ENCODE peak calls at places on chromosomes 13 and 19, in five cellular contexts. One of them, this sample, is unnamed.

GRCh38 chr19:6616011-6616410 is 25.1 kb upstream of the CD70 start:
- DNase-seq in K562: no peak
- DNase-seq in GM12878: no peak
- DNase-seq in A549: no peak
- DNase-seq in HepG2: no peak
- DNase-seq in this sample: no peak

GRCh38 chr13:40438999-40439797 is 227.2 kb downstream of the FOXO1 start:
- DNase-seq in GM12878: no peak
- DNase-seq in A549: no peak
- DNase-seq in HepG2: no peak
- DNase-seq in K562: no peak
- DNase-seq in this sample: no peak

GRCh38 chr13:41216160-41216559 is 21.8 kb upstream of the KBTBD7 start:
- DNase-seq in HepG2: peak
- DNase-seq in A549: no peak
- DNase-seq in K562: no peak
- DNase-seq in GM12878: no peak
- DNase-seq in this sample: no peak

GRCh38 chr13:39835253-39835652 is 179.8 kb downstream of the COG6 start:
- DNase-seq in GM12878: no peak
- DNase-seq in K562: no peak
- DNase-seq in A549: no peak
- DNase-seq in HepG2: no peak
- DNase-seq in this sample: no peak

GRCh38 chr19:2613507-2614295 is 88.8 kb downstream of the GNG7 start:
- DNase-seq in A549: peak
- DNase-seq in HepG2: no peak
- DNase-seq in K562: peak
- DNase-seq in GM12878: no peak
- DNase-seq in this sample: no peak

GRCh38 chr13:27533155-27533643 is 82.8 kb upstream of the MTIF3 start:
- DNase-seq in HepG2: peak
- DNase-seq in K562: peak
- DNase-seq in A549: peak
- DNase-seq in GM12878: no peak
- DNase-seq in this sample: peak

GRCh38 chr19:16372065-16372915 is 47.7 kb downstream of the KLF2 start:
- DNase-seq in GM12878: no peak
- DNase-seq in HepG2: no peak
- DNase-seq in K562: no peak
- DNase-seq in A549: no peak
- DNase-seq in this sample: no peak

GRCh38 chr19:53898680-53899341 is 10.3 kb upstream of the CACNG7 start:
- DNase-seq in A549: peak
- DNase-seq in K562: peak
- DNase-seq in HepG2: no peak
- DNase-seq in GM12878: no peak
- DNase-seq in this sample: peak

GRCh38 chr13:76822691-76823267 is 63.4 kb downstream of the KCTD12 start:
- DNase-seq in GM12878: no peak
- DNase-seq in HepG2: no peak
- DNase-seq in K562: no peak
- DNase-seq in A549: peak
- DNase-seq in this sample: no peak

GRCh38 chr19:7986321-7987083 is 18.9 kb downstream of the ELAVL1 start:
- DNase-seq in K562: no peak
- DNase-seq in GM12878: no peak
- DNase-seq in HepG2: no peak
- DNase-seq in A549: peak
- DNase-seq in this sample: no peak

GRCh38 chr19:20044663-20045062 is 5.4 kb upstream of the ZNF682 start:
- DNase-seq in HepG2: no peak
- DNase-seq in A549: no peak
- DNase-seq in K562: no peak
- DNase-seq in GM12878: no peak
- DNase-seq in this sample: no peak

DNA sequence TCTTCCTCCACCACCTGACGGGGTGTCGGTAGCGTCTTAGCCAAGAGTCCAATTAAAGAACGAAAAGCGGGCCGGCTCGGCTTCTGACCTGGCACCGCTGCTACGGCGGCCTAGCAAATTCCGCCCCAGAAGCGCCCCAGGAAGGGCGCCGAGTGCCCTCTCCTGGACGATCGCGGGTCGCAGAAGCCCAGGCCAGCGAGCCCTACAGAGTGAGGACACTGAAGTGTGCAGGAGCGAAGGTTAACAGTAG is 1.1 kb upstream of the KMT2B start:
- DNase-seq in GM12878: no peak
- DNase-seq in HepG2: no peak
- DNase-seq in K562: no peak
- DNase-seq in A549: no peak
- DNase-seq in this sample: no peak
- TF ChIP-seq RFX5 in GM12878: no peak
- TF ChIP-seq RFX5 in HepG2: no peak
- TF ChIP-seq RFX5 in K562: no peak
- TF ChIP-seq RFX5 in A549: no peak
- TF ChIP-seq RFX5 in this sample: no peak

GRCh38 chr13:72694314-72694713 is 33.1 kb downstream of the MZT1 start:
- DNase-seq in A549: no peak
- DNase-seq in HepG2: no peak
- DNase-seq in K562: no peak
- DNase-seq in GM12878: no peak
- DNase-seq in this sample: no peak

GRCh38 chr13:72692884-72693514 is 34.4 kb downstream of the MZT1 start:
- DNase-seq in A549: no peak
- DNase-seq in HepG2: no peak
- DNase-seq in GM12878: no peak
- DNase-seq in K562: no peak
- DNase-seq in this sample: no peak

GRCh38 chr13:72693832-72694231 is 33.6 kb downstream of the MZT1 start:
- DNase-seq in GM12878: no peak
- DNase-seq in HepG2: no peak
- DNase-seq in A549: no peak
- DNase-seq in K562: no peak
- DNase-seq in this sample: no peak

GRCh38 chr13:72698164-72698563 is 29.3 kb downstream of the MZT1 start:
- DNase-seq in HepG2: no peak
- DNase-seq in K562: no peak
- DNase-seq in GM12878: no peak
- DNase-seq in A549: no peak
- DNase-seq in this sample: no peak

DNA sequence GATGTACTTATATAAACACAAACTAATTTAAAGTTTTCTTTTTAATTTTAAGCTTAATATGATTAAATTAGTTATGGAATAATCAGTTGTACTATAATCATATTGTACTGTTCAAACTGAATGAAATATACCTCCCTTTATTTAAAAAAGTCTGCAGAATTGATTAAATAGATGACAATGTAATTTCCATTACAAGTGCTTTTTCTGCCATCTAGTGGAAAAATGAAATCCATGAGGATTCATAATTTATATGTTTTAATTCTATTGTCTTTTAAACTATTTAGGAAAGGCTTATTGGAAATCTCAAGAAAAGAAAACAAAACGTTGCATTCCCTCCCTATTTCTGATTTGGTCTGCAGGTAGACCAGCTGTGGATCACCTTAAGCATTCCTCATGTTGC is 30.8 kb downstream of the MZT1 start:
- DNase-seq in HepG2: no peak
- DNase-seq in GM12878: no peak
- DNase-seq in K562: no peak
- DNase-seq in A549: peak
- DNase-seq in this sample: no peak
- TF ChIP-seq HDAC2 in HepG2: no peak
- TF ChIP-seq HDAC2 in GM12878: no peak
- TF ChIP-seq HDAC2 in K562: no peak
- TF ChIP-seq HDAC2 in A549: no peak
- TF ChIP-seq HDAC2 in this sample: no peak

DNA sequence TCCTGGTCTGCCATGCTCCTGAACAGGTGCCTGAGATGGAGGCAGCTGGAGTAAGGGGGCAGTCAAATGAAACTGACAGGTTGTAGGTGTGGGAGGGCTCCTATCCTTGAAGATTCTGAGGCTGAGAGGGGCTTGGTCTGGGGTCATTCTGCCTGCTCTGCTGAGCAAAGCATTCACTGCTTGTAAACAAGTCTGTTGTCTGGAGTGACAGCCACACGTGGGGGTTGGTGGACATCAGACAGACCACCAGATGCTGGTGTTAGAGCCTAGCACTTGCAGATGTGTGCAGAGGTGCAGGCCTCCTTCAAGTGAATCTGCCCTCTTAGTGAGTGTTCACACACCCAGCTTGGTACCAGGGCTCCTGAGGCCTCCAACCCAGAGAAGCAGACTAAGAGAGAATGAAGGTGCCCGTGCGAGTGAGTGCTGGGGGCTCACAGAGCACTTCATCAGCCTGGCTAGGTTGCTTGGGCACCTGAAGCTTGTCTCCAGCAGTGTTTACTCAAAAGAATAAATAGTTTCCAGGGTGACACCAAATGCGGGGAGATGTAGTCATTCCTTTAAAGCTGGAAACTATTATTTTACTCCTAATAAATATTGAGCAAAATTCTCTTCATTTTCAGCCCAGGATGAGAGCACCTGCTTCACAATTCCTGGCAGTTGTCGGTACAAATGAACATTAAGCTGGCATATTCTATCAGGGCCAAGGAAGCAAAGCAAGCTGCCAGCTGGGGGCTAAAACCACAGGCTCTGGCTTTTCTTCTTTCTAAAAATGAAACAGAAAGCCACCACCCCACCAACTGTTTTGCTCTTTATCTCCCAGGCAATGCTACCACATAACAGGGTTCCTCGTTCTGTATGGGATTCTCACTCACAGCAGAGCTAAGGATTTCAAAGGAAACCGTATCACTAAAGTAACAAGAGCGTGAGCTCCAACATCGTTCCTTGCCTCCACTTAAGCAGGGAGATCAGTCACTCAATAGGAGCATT is 82.3 kb downstream of the RNASEH2B start:
- DNase-seq in HepG2: no peak
- DNase-seq in A549: no peak
- DNase-seq in K562: no peak
- DNase-seq in GM12878: peak
- DNase-seq in this sample: no peak
- TF ChIP-seq MAX in HepG2: no peak
- TF ChIP-seq MAX in A549: no peak
- TF ChIP-seq MAX in K562: no peak
- TF ChIP-seq MAX in GM12878: no peak
- TF ChIP-seq MAX in this sample: no peak

GRCh38 chr13:60852886-60853285 is 455.9 kb downstream of the TDRD3 start:
- DNase-seq in HepG2: no peak
- DNase-seq in GM12878: no peak
- DNase-seq in K562: no peak
- DNase-seq in A549: no peak
- DNase-seq in this sample: no peak

DNA sequence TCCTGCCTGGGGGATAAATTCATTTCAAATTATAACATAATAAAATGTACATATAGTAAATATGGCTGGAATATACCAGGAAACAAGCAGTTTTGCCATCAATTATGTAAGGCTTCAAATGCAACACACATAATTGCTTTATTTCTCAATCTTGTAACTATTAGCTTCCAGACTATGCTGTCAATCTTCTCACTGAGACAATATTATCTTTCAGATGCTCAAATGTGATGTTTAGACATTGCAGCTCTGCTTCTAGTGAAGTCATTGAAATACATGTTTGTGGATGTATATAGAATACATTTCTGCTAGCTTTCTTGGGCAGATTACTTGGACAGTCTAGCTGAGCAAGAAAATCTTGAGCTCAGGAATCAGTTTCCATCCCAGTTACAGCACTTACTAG is 454.4 kb downstream of the TDRD3 start:
- DNase-seq in HepG2: no peak
- DNase-seq in K562: no peak
- DNase-seq in A549: no peak
- DNase-seq in GM12878: no peak
- DNase-seq in this sample: no peak
- TF ChIP-seq RFX5 in HepG2: no peak
- TF ChIP-seq RFX5 in K562: no peak
- TF ChIP-seq RFX5 in A549: no peak
- TF ChIP-seq RFX5 in GM12878: no peak
- TF ChIP-seq RFX5 in this sample: no peak

DNA sequence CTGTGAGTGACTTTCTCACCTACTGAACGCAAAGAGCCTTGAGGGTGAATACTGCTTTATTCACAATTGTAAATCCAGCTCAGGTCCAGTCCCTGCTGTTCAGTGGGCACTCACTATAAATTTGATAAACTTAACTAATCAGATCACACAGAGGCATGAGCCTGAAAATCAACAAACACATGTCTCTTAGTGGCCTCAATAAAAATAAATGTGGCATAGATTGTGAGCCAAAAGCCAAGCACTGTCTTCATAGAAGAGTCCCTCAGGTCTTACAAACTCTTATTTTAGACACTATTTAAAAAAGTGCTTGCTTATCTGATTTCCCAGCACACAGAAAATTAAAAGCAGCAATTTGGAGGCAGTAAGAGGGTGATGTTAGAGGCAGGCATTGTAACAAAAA is 957.7 kb downstream of the SLITRK5 start:
- DNase-seq in GM12878: no peak
- DNase-seq in HepG2: no peak
- DNase-seq in A549: no peak
- DNase-seq in K562: no peak
- DNase-seq in this sample: no peak
- TF ChIP-seq HDAC2 in GM12878: no peak
- TF ChIP-seq HDAC2 in HepG2: no peak
- TF ChIP-seq HDAC2 in A549: no peak
- TF ChIP-seq HDAC2 in K562: no peak
- TF ChIP-seq HDAC2 in this sample: no peak

GRCh38 chr19:18263324-18264215 is 10.7 kb downstream of the IQCN start:
- DNase-seq in A549: no peak
- DNase-seq in GM12878: no peak
- DNase-seq in K562: no peak
- DNase-seq in HepG2: no peak
- DNase-seq in this sample: no peak

GRCh38 chr19:18264428-18264827 is 9.8 kb downstream of the IQCN start:
- DNase-seq in A549: no peak
- DNase-seq in HepG2: peak
- DNase-seq in K562: no peak
- DNase-seq in GM12878: no peak
- DNase-seq in this sample: no peak

GRCh38 chr19:18266863-18267686 is 7.2 kb downstream of the IQCN start:
- DNase-seq in HepG2: no peak
- DNase-seq in K562: peak
- DNase-seq in GM12878: no peak
- DNase-seq in A549: no peak
- DNase-seq in this sample: no peak

GRCh38 chr19:18264956-18265610 is 9.2 kb downstream of the IQCN start:
- DNase-seq in A549: no peak
- DNase-seq in HepG2: no peak
- DNase-seq in GM12878: no peak
- DNase-seq in K562: no peak
- DNase-seq in this sample: no peak

GRCh38 chr19:18265611-18265981 is 8.7 kb downstream of the IQCN start:
- DNase-seq in K562: no peak
- DNase-seq in HepG2: no peak
- DNase-seq in GM12878: no peak
- DNase-seq in A549: no peak
- DNase-seq in this sample: no peak
- TF ChIP-seq MAX in K562: no peak
- TF ChIP-seq MAX in HepG2: no peak
- TF ChIP-seq MAX in GM12878: no peak
- TF ChIP-seq MAX in A549: no peak
- TF ChIP-seq MAX in this sample: no peak